ENCODE peak calls at places on chromosomes 11 and 22, in eight cellular contexts. A is cardiac fibroblast, V is K562, L is tibial nerve, T is epithelial cell of esophagus, W is fibroblast of mammary gland, D is Calu3, Q is neural crest cell. Y is an unnamed sample.
A peak's percentile ranks its signal among the peaks of the same experiment; 100 is the strongest.

GRCh38 chr22:49420651-49421050 is 407.0 kb downstream of the BRD1 start:
- DNase-seq in A (no peak), V (no peak), L (no peak), T (no peak), W (no peak), D (no peak), Q (no peak), Y (no peak)

GRCh38 chr22:24894220-24894975 is 52.1 kb downstream of the LHFPL7 start:
- DNase-seq in A (peak; percentile 96), V (no peak), L (peak; percentile 75), T (peak; percentile 96), W (peak; percentile 95), D (peak; percentile 89), Q (no peak), Y (peak; percentile 99)

GRCh38 chr11:45606514-45607024 is 58.9 kb downstream of the CHST1 start:
- DNase-seq in A (no peak), V (no peak), L (no peak), T (no peak), W (no peak), D (no peak), Q (peak; percentile 55), Y (no peak)

GRCh38 chr11:2166091-2166851 is 5.3 kb upstream of the INS start:
- DNase-seq in A (no peak), V (peak; percentile 76), L (no peak), T (peak; percentile 30), W (no peak), D (peak; percentile 64), Q (peak; percentile 67), Y (peak; percentile 35)

GRCh38 chr11:617248-617911 is 1.6 kb upstream of the IRF7 start:
- DNase-seq in A (no peak), V (no peak), L (no peak), T (no peak), W (no peak), D (no peak), Q (no peak), Y (no peak)

GRCh38 chr22:30874431-30875370 is 93.9 kb downstream of the MORC2 start:
- DNase-seq in A (no peak), V (no peak), L (no peak), T (no peak), W (no peak), D (no peak), Q (no peak), Y (no peak)

GRCh38 chr22:37533995-37534394 is 14.8 kb upstream of the CARD10 start:
- DNase-seq in A (peak; percentile 85), V (no peak), L (no peak), T (peak; percentile 91), W (peak; percentile 87), D (peak; percentile 58), Q (no peak), Y (peak; percentile 91)

GRCh38 chr22:49991167-49991566 is 21.4 kb downstream of the IL17REL start:
- DNase-seq in A (no peak), V (no peak), L (no peak), T (no peak), W (no peak), D (no peak), Q (no peak), Y (no peak)

GRCh38 chr11:116577273-116577672 is 195.5 kb downstream of the BUD13 start:
- DNase-seq in A (no peak), V (no peak), L (no peak), T (no peak), W (no peak), D (no peak), Q (no peak), Y (no peak)

GRCh38 chr11:10322830-10323792 is 18.2 kb downstream of the ADM start:
- DNase-seq in A (peak; percentile 89), V (peak; percentile 36), L (no peak), T (peak; percentile 83), W (peak; percentile 94), D (peak; percentile 56), Q (no peak), Y (peak; percentile 87)

GRCh38 chr11:34890089-34890488 is 26.1 kb downstream of the APIP start:
- DNase-seq in A (peak; percentile 15), V (no peak), L (no peak), T (peak; percentile 42), W (no peak), D (no peak), Q (no peak), Y (peak; percentile 27)

GRCh38 chr11:5597953-5598352 is 1.5 kb downstream of the TRIM6 start:
- DNase-seq in A (no peak), V (no peak), L (no peak), T (no peak), W (no peak), D (no peak), Q (no peak), Y (no peak)

GRCh38 chr11:77672276-77672675 is 34.7 kb upstream of the CLNS1A start:
- DNase-seq in A (peak; percentile 96), V (no peak), L (no peak), T (no peak), W (peak; percentile 96), D (no peak), Q (no peak), Y (peak; percentile 79)

GRCh38 chr11:5291207-5291838 is 10.4 kb downstream of the OR51B4 start:
- DNase-seq in A (peak; percentile 62), V (peak; percentile 55), L (no peak), T (peak; percentile 72), W (peak; percentile 69), D (peak; percentile 5), Q (no peak), Y (peak; percentile 54)

GRCh38 chr11:7469351-7469865 is 15.9 kb upstream of the OLFML1 start:
- DNase-seq in A (no peak), V (no peak), L (no peak), T (no peak), W (no peak), D (no peak), Q (no peak), Y (no peak)

GRCh38 chr22:37675930-37676571 is 615 bp downstream of the LGALS1 start:
- DNase-seq in A (peak; percentile 49), V (no peak), L (no peak), T (peak; percentile 20), W (peak; percentile 37), D (peak; percentile 46), Q (no peak), Y (peak; percentile 59)

GRCh38 chr11:73312036-73312435 is 4.0 kb downstream of the ARHGEF17 start:
- DNase-seq in A (no peak), V (no peak), L (no peak), T (no peak), W (no peak), D (no peak), Q (no peak), Y (no peak)

GRCh38 chr11:124814739-124815138 is 14.5 kb upstream of the MSANTD2 start:
- DNase-seq in A (no peak), V (no peak), L (no peak), T (no peak), W (peak; percentile 26), D (no peak), Q (no peak), Y (no peak)

GRCh38 chr11:124891390-124891861 is 6.2 kb downstream of the ROBO4 start:
- DNase-seq in A (no peak), V (no peak), L (peak; percentile 5), T (no peak), W (no peak), D (no peak), Q (no peak), Y (no peak)

GRCh38 chr11:120308081-120308480 is 17.0 kb upstream of the TLCD5 start:
- DNase-seq in A (no peak), V (no peak), L (no peak), T (no peak), W (no peak), D (no peak), Q (no peak), Y (no peak)

GRCh38 chr11:18705651-18706281 is 7.2 kb downstream of the TMEM86A start:
- DNase-seq in A (no peak), V (no peak), L (no peak), T (no peak), W (no peak), D (no peak), Q (no peak), Y (no peak)

GRCh38 chr11:118757881-118758399 is 33.0 kb downstream of the DDX6 start:
- DNase-seq in A (no peak), V (no peak), L (no peak), T (no peak), W (no peak), D (no peak), Q (no peak), Y (no peak)

GRCh38 chr22:29030618-29031235 is 30.9 kb downstream of the C22orf31 start:
- DNase-seq in A (peak; percentile 82), V (peak; percentile 69), L (peak; percentile 74), T (peak; percentile 54), W (peak; percentile 87), D (peak; percentile 94), Q (peak; percentile 37), Y (peak; percentile 91)

GRCh38 chr11:45993438-45994064 is 71.1 kb downstream of the LARGE2 start:
- DNase-seq in A (peak; percentile 84), V (peak; percentile 48), L (no peak), T (no peak), W (peak; percentile 64), D (no peak), Q (no peak), Y (no peak)

GRCh38 chr11:13884159-13884799 is 78.2 kb upstream of the SPON1 start:
- DNase-seq in A (no peak), V (no peak), L (no peak), T (peak; percentile 84), W (no peak), D (no peak), Q (no peak), Y (peak; percentile 61)

GRCh38 chr11:68021167-68021787 is 9.2 kb upstream of the NDUFS8 start:
- DNase-seq in A (peak; percentile 38), V (no peak), L (no peak), T (peak; percentile 42), W (no peak), D (peak; percentile 83), Q (no peak), Y (peak; percentile 73)
- TF ChIP-seq CTCF in A (peak; percentile 30), V (peak; percentile 31), L (no peak), T (peak; percentile 53), W (peak; percentile 7), D (peak; percentile 38), Q (peak; percentile 32), Y (peak; percentile 50)

GRCh38 chr11:94168882-94169281 is 40.2 kb downstream of the PANX1 start:
- DNase-seq in A (no peak), V (no peak), L (no peak), T (no peak), W (no peak), D (no peak), Q (no peak), Y (no peak)
- TF ChIP-seq CTCF in A (no peak), V (no peak), L (no peak), T (no peak), W (no peak), D (no peak), Q (no peak), Y (no peak)

GRCh38 chr11:71240865-71241691 is 11.3 kb downstream of the SHANK2 start:
- DNase-seq in A (peak; percentile 96), V (no peak), L (peak; percentile 70), T (peak; percentile 92), W (peak; percentile 93), D (peak; percentile 71), Q (peak; percentile 34), Y (peak; percentile 92)
- TF ChIP-seq CTCF in A (no peak), V (no peak), L (no peak), T (no peak), W (no peak), D (no peak), Q (no peak), Y (no peak)

DNA sequence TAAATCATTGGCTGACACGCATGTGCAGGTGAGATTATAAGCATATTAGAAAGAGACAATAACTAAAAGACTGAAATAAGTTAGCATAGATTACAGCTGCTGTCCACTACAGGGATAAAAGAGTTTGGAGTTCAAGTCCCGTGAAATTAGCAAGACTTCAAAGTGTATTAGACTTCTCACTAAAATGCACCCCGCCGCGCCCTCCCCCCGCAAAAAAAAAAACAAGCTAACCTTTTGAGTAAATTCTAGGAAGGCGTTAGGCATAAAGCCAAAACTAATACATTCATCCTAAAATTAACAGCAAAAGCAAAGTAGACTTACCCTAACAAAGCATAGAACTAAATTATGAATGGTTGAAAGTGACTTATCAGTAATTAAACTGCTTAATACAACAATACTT is 580.9 kb upstream of the CHORDC1 start:
- DNase-seq in A (no peak), V (no peak), L (no peak), T (no peak), W (no peak), D (peak; percentile 17), Q (no peak), Y (peak; percentile 63)
- TF ChIP-seq CTCF in A (no peak), V (no peak), L (no peak), T (no peak), W (no peak), D (no peak), Q (no peak), Y (no peak)